ENCODE peak calls at places on chromosomes 4 and X, in ten cellular contexts. One of them, this sample, is unnamed.

GRCh38 chr4:123649644-123650356 is 253.2 kb downstream of the SPRY1 start:
- DNase-seq in EL: peak; percentile 55
- DNase-seq in colonic mucosa: peak; percentile 62
- DNase-seq in astrocyte: peak; percentile 74
- DNase-seq in endothelial cell: no peak
- DNase-seq in neural crest cell: no peak
- DNase-seq in astrocyte of the spinal cord: peak; percentile 76
- DNase-seq in midbrain: no peak
- DNase-seq in EH: peak; percentile 88
- DNase-seq in T-helper 22 cell: no peak
- DNase-seq in this sample: no peak

GRCh38 chr4:98586634-98587354 is 71.6 kb downstream of the TSPAN5 start:
- DNase-seq in EL: no peak
- DNase-seq in colonic mucosa: no peak
- DNase-seq in astrocyte: no peak
- DNase-seq in endothelial cell: no peak
- DNase-seq in neural crest cell: no peak
- DNase-seq in astrocyte of the spinal cord: no peak
- DNase-seq in midbrain: peak; percentile 73
- DNase-seq in EH: no peak
- DNase-seq in T-helper 22 cell: no peak
- DNase-seq in this sample: no peak

GRCh38 chrX:72269671-72270251 is 7.3 kb downstream of the RPS4X start:
- DNase-seq in EL: peak; percentile 75
- DNase-seq in colonic mucosa: no peak
- DNase-seq in astrocyte: peak; percentile 65
- DNase-seq in endothelial cell: no peak
- DNase-seq in neural crest cell: no peak
- DNase-seq in astrocyte of the spinal cord: peak; percentile 79
- DNase-seq in midbrain: no peak
- DNase-seq in EH: peak; percentile 85
- DNase-seq in T-helper 22 cell: peak; percentile 12
- DNase-seq in this sample: peak; percentile 65

GRCh38 chr4:110840221-110840654 is 217.4 kb upstream of the PITX2 start:
- DNase-seq in EL: peak; percentile 69
- DNase-seq in colonic mucosa: no peak
- DNase-seq in astrocyte: peak; percentile 31
- DNase-seq in endothelial cell: no peak
- DNase-seq in neural crest cell: no peak
- DNase-seq in astrocyte of the spinal cord: peak; percentile 40
- DNase-seq in midbrain: no peak
- DNase-seq in EH: peak; percentile 69
- DNase-seq in T-helper 22 cell: no peak
- DNase-seq in this sample: peak; percentile 21

GRCh38 chr4:2343476-2343875 is 75.0 kb downstream of the ZFYVE28 start:
- DNase-seq in EL: no peak
- DNase-seq in colonic mucosa: no peak
- DNase-seq in astrocyte: no peak
- DNase-seq in endothelial cell: no peak
- DNase-seq in neural crest cell: no peak
- DNase-seq in astrocyte of the spinal cord: no peak
- DNase-seq in midbrain: no peak
- DNase-seq in EH: no peak
- DNase-seq in T-helper 22 cell: no peak
- DNase-seq in this sample: no peak

GRCh38 chrX:110051559-110051958 is 48.6 kb downstream of the TMEM164 start:
- DNase-seq in EL: no peak
- DNase-seq in colonic mucosa: no peak
- DNase-seq in astrocyte: peak; percentile 21
- DNase-seq in endothelial cell: no peak
- DNase-seq in neural crest cell: no peak
- DNase-seq in astrocyte of the spinal cord: peak; percentile 20
- DNase-seq in midbrain: no peak
- DNase-seq in EH: no peak
- DNase-seq in T-helper 22 cell: no peak
- DNase-seq in this sample: no peak

GRCh38 chr4:26406346-26406975 is 83.8 kb downstream of the CCKAR start:
- DNase-seq in EL: no peak
- DNase-seq in colonic mucosa: no peak
- DNase-seq in astrocyte: no peak
- DNase-seq in endothelial cell: no peak
- DNase-seq in neural crest cell: no peak
- DNase-seq in astrocyte of the spinal cord: no peak
- DNase-seq in midbrain: no peak
- DNase-seq in EH: peak; percentile 19
- DNase-seq in T-helper 22 cell: no peak
- DNase-seq in this sample: no peak

GRCh38 chr4:71389149-71389840 is 50.5 kb downstream of the SLC4A4 start:
- DNase-seq in EL: peak; percentile 67
- DNase-seq in colonic mucosa: no peak
- DNase-seq in astrocyte: peak; percentile 41
- DNase-seq in endothelial cell: no peak
- DNase-seq in neural crest cell: no peak
- DNase-seq in astrocyte of the spinal cord: peak; percentile 40
- DNase-seq in midbrain: peak; percentile 11
- DNase-seq in EH: peak; percentile 58
- DNase-seq in T-helper 22 cell: no peak
- DNase-seq in this sample: no peak

GRCh38 chr4:101987623-101988243 is 197.2 kb downstream of the BANK1 start:
- DNase-seq in EL: no peak
- DNase-seq in colonic mucosa: no peak
- DNase-seq in astrocyte: no peak
- DNase-seq in endothelial cell: no peak
- DNase-seq in neural crest cell: no peak
- DNase-seq in astrocyte of the spinal cord: no peak
- DNase-seq in midbrain: no peak
- DNase-seq in EH: no peak
- DNase-seq in T-helper 22 cell: no peak
- DNase-seq in this sample: no peak

GRCh38 chr4:53646792-53647191 is 55.5 kb upstream of the LNX1 start:
- DNase-seq in EL: no peak
- DNase-seq in colonic mucosa: peak; percentile 69
- DNase-seq in astrocyte: no peak
- DNase-seq in endothelial cell: peak; percentile 26
- DNase-seq in neural crest cell: no peak
- DNase-seq in astrocyte of the spinal cord: no peak
- DNase-seq in midbrain: no peak
- DNase-seq in EH: no peak
- DNase-seq in T-helper 22 cell: no peak
- DNase-seq in this sample: no peak

GRCh38 chr4:11529625-11530201 is 101.0 kb upstream of the HS3ST1 start:
- DNase-seq in EL: no peak
- DNase-seq in colonic mucosa: no peak
- DNase-seq in astrocyte: peak; percentile 44
- DNase-seq in endothelial cell: no peak
- DNase-seq in neural crest cell: no peak
- DNase-seq in astrocyte of the spinal cord: peak; percentile 81
- DNase-seq in midbrain: no peak
- DNase-seq in EH: no peak
- DNase-seq in T-helper 22 cell: no peak
- DNase-seq in this sample: no peak

GRCh38 chr4:2266821-2267220 is 4.9 kb upstream of the MXD4 start:
- DNase-seq in EL: no peak
- DNase-seq in colonic mucosa: no peak
- DNase-seq in astrocyte: no peak
- DNase-seq in endothelial cell: no peak
- DNase-seq in neural crest cell: no peak
- DNase-seq in astrocyte of the spinal cord: no peak
- DNase-seq in midbrain: no peak
- DNase-seq in EH: no peak
- DNase-seq in T-helper 22 cell: no peak
- DNase-seq in this sample: no peak

GRCh38 chr4:38902221-38902620 is 34.6 kb downstream of the FAM114A1 start:
- DNase-seq in EL: no peak
- DNase-seq in colonic mucosa: no peak
- DNase-seq in astrocyte: no peak
- DNase-seq in endothelial cell: no peak
- DNase-seq in neural crest cell: no peak
- DNase-seq in astrocyte of the spinal cord: no peak
- DNase-seq in midbrain: no peak
- DNase-seq in EH: no peak
- DNase-seq in T-helper 22 cell: no peak
- DNase-seq in this sample: no peak

GRCh38 chrX:125398959-125399440 is 79.3 kb downstream of the TEX13C start:
- DNase-seq in EL: no peak
- DNase-seq in colonic mucosa: no peak
- DNase-seq in astrocyte: no peak
- DNase-seq in endothelial cell: no peak
- DNase-seq in neural crest cell: no peak
- DNase-seq in astrocyte of the spinal cord: no peak
- DNase-seq in midbrain: no peak
- DNase-seq in EH: no peak
- DNase-seq in T-helper 22 cell: no peak
- DNase-seq in this sample: no peak

GRCh38 chr4:186627226-186627865 is 72.0 kb upstream of the MTNR1A start:
- DNase-seq in EL: peak; percentile 36
- DNase-seq in colonic mucosa: no peak
- DNase-seq in astrocyte: peak; percentile 40
- DNase-seq in endothelial cell: no peak
- DNase-seq in neural crest cell: no peak
- DNase-seq in astrocyte of the spinal cord: peak; percentile 49
- DNase-seq in midbrain: no peak
- DNase-seq in EH: peak; percentile 59
- DNase-seq in T-helper 22 cell: no peak
- DNase-seq in this sample: peak; percentile 68

GRCh38 chrX:52852110-52852872 is 15.6 kb downstream of the XAGE3 start:
- DNase-seq in EL: peak; percentile 59
- DNase-seq in colonic mucosa: no peak
- DNase-seq in astrocyte: no peak
- DNase-seq in endothelial cell: no peak
- DNase-seq in neural crest cell: no peak
- DNase-seq in astrocyte of the spinal cord: peak; percentile 3
- DNase-seq in midbrain: no peak
- DNase-seq in EH: peak; percentile 62
- DNase-seq in T-helper 22 cell: no peak
- DNase-seq in this sample: no peak

GRCh38 chrX:45888518-45888917 is 656.7 kb downstream of the ZNF674 start:
- DNase-seq in EL: no peak
- DNase-seq in colonic mucosa: no peak
- DNase-seq in astrocyte: no peak
- DNase-seq in endothelial cell: no peak
- DNase-seq in neural crest cell: no peak
- DNase-seq in astrocyte of the spinal cord: no peak
- DNase-seq in midbrain: no peak
- DNase-seq in EH: no peak
- DNase-seq in T-helper 22 cell: no peak
- DNase-seq in this sample: no peak

GRCh38 chr4:77697860-77698599 is 92.4 kb downstream of the CXCL13 start:
- DNase-seq in EL: peak; percentile 66
- DNase-seq in colonic mucosa: peak; percentile 63
- DNase-seq in astrocyte: peak; percentile 55
- DNase-seq in endothelial cell: peak; percentile 12
- DNase-seq in neural crest cell: no peak
- DNase-seq in astrocyte of the spinal cord: peak; percentile 85
- DNase-seq in midbrain: peak; percentile 36
- DNase-seq in EH: peak; percentile 72
- DNase-seq in T-helper 22 cell: no peak
- DNase-seq in this sample: peak; percentile 36

GRCh38 chrX:57155171-57155570 is 18.0 kb upstream of the SPIN2A start:
- DNase-seq in EL: no peak
- DNase-seq in colonic mucosa: peak; percentile 34
- DNase-seq in astrocyte: no peak
- DNase-seq in endothelial cell: no peak
- DNase-seq in neural crest cell: no peak
- DNase-seq in astrocyte of the spinal cord: no peak
- DNase-seq in midbrain: no peak
- DNase-seq in EH: no peak
- DNase-seq in T-helper 22 cell: no peak
- DNase-seq in this sample: no peak

GRCh38 chrX:123171781-123172180 is 12.3 kb upstream of the GRIA3 start:
- DNase-seq in EL: peak; percentile 47
- DNase-seq in colonic mucosa: no peak
- DNase-seq in astrocyte: peak; percentile 80
- DNase-seq in endothelial cell: no peak
- DNase-seq in neural crest cell: no peak
- DNase-seq in astrocyte of the spinal cord: peak; percentile 30
- DNase-seq in midbrain: no peak
- DNase-seq in EH: peak; percentile 77
- DNase-seq in T-helper 22 cell: no peak
- DNase-seq in this sample: peak; percentile 9

GRCh38 chrX:1686642-1687041 is 71.8 kb downstream of the ASMT start:
- DNase-seq in EL: peak; percentile 19
- DNase-seq in colonic mucosa: no peak
- DNase-seq in astrocyte: peak; percentile 23
- DNase-seq in endothelial cell: no peak
- DNase-seq in neural crest cell: no peak
- DNase-seq in astrocyte of the spinal cord: peak; percentile 14
- DNase-seq in midbrain: no peak
- DNase-seq in EH: peak; percentile 80
- DNase-seq in T-helper 22 cell: no peak
- DNase-seq in this sample: peak; percentile 96

GRCh38 chrX:94361241-94361640 is 687.2 kb downstream of the FAM133A start:
- DNase-seq in EL: no peak
- DNase-seq in colonic mucosa: no peak
- DNase-seq in astrocyte: no peak
- DNase-seq in endothelial cell: no peak
- DNase-seq in neural crest cell: no peak
- DNase-seq in astrocyte of the spinal cord: no peak
- DNase-seq in midbrain: no peak
- DNase-seq in EH: no peak
- DNase-seq in T-helper 22 cell: no peak
- DNase-seq in this sample: no peak

GRCh38 chrX:43655151-43655676 is 885 bp upstream of the MAOA start:
- DNase-seq in EL: peak; percentile 43
- DNase-seq in colonic mucosa: peak; percentile 42
- DNase-seq in astrocyte: peak; percentile 23
- DNase-seq in endothelial cell: peak; percentile 19
- DNase-seq in neural crest cell: peak; percentile 11
- DNase-seq in astrocyte of the spinal cord: peak; percentile 29
- DNase-seq in midbrain: peak; percentile 19
- DNase-seq in EH: peak; percentile 25
- DNase-seq in T-helper 22 cell: no peak
- DNase-seq in this sample: peak; percentile 13

GRCh38 chr4:164807611-164808010 is 53.7 kb downstream of the SMIM31 start:
- DNase-seq in EL: no peak
- DNase-seq in colonic mucosa: no peak
- DNase-seq in astrocyte: peak; percentile 73
- DNase-seq in endothelial cell: peak; percentile 11
- DNase-seq in neural crest cell: no peak
- DNase-seq in astrocyte of the spinal cord: peak; percentile 21
- DNase-seq in midbrain: no peak
- DNase-seq in EH: no peak
- DNase-seq in T-helper 22 cell: no peak
- DNase-seq in this sample: peak; percentile 66